ENCODE peak calls at places on chromosomes 16 and 17, in seven cellular contexts. B, V, E, T, H, Y and C are unnamed samples.

GRCh38 chr17:77746901-77747620 is 211.4 kb upstream of the TNRC6C start:
- DNase-seq in V (peak), E (no peak), B (peak), H (no peak), T (no peak), Y (no peak), C (no peak)

GRCh38 chr16:84836234-84836647 is 16.5 kb downstream of the CRISPLD2 start:
- DNase-seq in T (peak), H (peak), B (peak), E (peak), Y (peak), V (peak), C (peak)

GRCh38 chr16:82935781-82936180 is 309.0 kb downstream of the CDH13 start:
- DNase-seq in T (no peak), H (no peak), B (no peak), E (no peak), V (no peak), Y (no peak), C (no peak)

GRCh38 chr17:42288985-42289862 is 926 bp downstream of the STAT5A start:
- DNase-seq in E (peak), T (no peak), Y (peak), H (no peak), B (no peak), V (peak), C (no peak)

GRCh38 chr16:89019511-89019910 is 42.5 kb upstream of the CBFA2T3 start:
- DNase-seq in T (no peak), V (no peak), B (no peak), Y (no peak), E (no peak), H (no peak), C (no peak)

GRCh38 chr16:19810817-19811731 is 73.6 kb downstream of the GPRC5B start:
- DNase-seq in V (no peak), E (no peak), Y (no peak), H (no peak), B (peak), T (peak), C (peak)

GRCh38 chr17:47172698-47173565 is 16.2 kb downstream of the CDC27 start:
- DNase-seq in B (no peak), H (no peak), V (no peak), E (no peak), Y (no peak), T (no peak), C (no peak)

GRCh38 chr17:2017274-2017941 is 7.7 kb downstream of the RTN4RL1 start:
- DNase-seq in B (no peak), V (no peak), T (no peak), Y (no peak), E (no peak), H (no peak), C (no peak)

GRCh38 chr17:6098466-6099180 is 28.4 kb downstream of the WSCD1 start:
- DNase-seq in V (no peak), E (peak), Y (peak), H (no peak), B (no peak), T (no peak), C (no peak)

GRCh38 chr17:72560303-72561247 is 439.8 kb downstream of the SOX9 start:
- DNase-seq in V (peak), B (peak), E (no peak), Y (peak), H (no peak), T (no peak), C (no peak)

GRCh38 chr17:75906143-75906884 is 1.6 kb upstream of the MRPL38 start:
- DNase-seq in T (no peak), Y (no peak), V (no peak), H (no peak), E (no peak), B (no peak), C (no peak)

GRCh38 chr17:34378664-34379101 is 15.7 kb upstream of the CCL1 start:
- DNase-seq in V (no peak), T (no peak), E (peak), B (no peak), Y (no peak), H (no peak), C (no peak)

GRCh38 chr16:30112197-30113030 is 923 bp downstream of the GDPD3 start:
- DNase-seq in B (peak), V (peak), H (no peak), Y (peak), T (no peak), E (peak), C (no peak)

GRCh38 chr16:27721548-27722265 is 171.8 kb downstream of the KATNIP start:
- DNase-seq in T (no peak), V (no peak), Y (no peak), E (peak), H (peak), B (peak), C (no peak)

GRCh38 chr17:28252436-28252835 is 66.6 kb upstream of the TMEM97 start:
- DNase-seq in V (no peak), Y (no peak), H (no peak), B (no peak), T (no peak), E (no peak), C (no peak)

GRCh38 chr16:48232459-48233040 is 11.6 kb upstream of the LONP2 start:
- DNase-seq in Y (no peak), E (no peak), H (no peak), V (no peak), T (no peak), B (no peak), C (no peak)

GRCh38 chr16:89015271-89015859 is 38.4 kb upstream of the CBFA2T3 start:
- DNase-seq in H (no peak), E (no peak), T (no peak), B (no peak), V (no peak), Y (no peak), C (no peak)

GRCh38 chr17:5640726-5641125 is 56.4 kb upstream of the NLRP1 start:
- DNase-seq in V (no peak), B (no peak), Y (no peak), E (no peak), H (no peak), T (peak), C (no peak)

GRCh38 chr16:56279132-56279531 is 87.8 kb downstream of the GNAO1 start:
- DNase-seq in H (no peak), V (no peak), B (peak), E (no peak), Y (no peak), T (no peak), C (no peak)

GRCh38 chr17:28038802-28039600 is 3.5 kb upstream of the NLK start:
- DNase-seq in H (no peak), V (no peak), Y (no peak), T (peak), E (no peak), B (no peak), C (no peak)

GRCh38 chr17:69733171-69734014 is 318.9 kb downstream of the MAP2K6 start:
- DNase-seq in V (no peak), H (no peak), E (peak), T (peak), B (peak), Y (no peak), C (no peak)

GRCh38 chr16:56306690-56307533 is 115.6 kb downstream of the GNAO1 start:
- DNase-seq in E (no peak), Y (no peak), T (no peak), H (no peak), B (no peak), V (no peak), C (no peak)

GRCh38 chr17:57114085-57114673 is 29.1 kb downstream of the AKAP1 start:
- DNase-seq in H (no peak), T (no peak), Y (peak), B (peak), E (peak), V (peak), C (no peak)

GRCh38 chr17:7982666-7983065 is 19.7 kb upstream of the GUCY2D start:
- DNase-seq in B (no peak), E (no peak), Y (no peak), V (no peak), T (no peak), H (no peak), C (no peak)

GRCh38 chr17:14301279-14301760 is 439 bp downstream of the HS3ST3B1 start:
- DNase-seq in T (no peak), E (no peak), H (no peak), V (no peak), B (peak), Y (no peak), C (no peak)
- TF ChIP-seq CTCF in T (no peak), E (no peak), H (peak), V (no peak), B (peak), Y (peak), C (peak)

DNA sequence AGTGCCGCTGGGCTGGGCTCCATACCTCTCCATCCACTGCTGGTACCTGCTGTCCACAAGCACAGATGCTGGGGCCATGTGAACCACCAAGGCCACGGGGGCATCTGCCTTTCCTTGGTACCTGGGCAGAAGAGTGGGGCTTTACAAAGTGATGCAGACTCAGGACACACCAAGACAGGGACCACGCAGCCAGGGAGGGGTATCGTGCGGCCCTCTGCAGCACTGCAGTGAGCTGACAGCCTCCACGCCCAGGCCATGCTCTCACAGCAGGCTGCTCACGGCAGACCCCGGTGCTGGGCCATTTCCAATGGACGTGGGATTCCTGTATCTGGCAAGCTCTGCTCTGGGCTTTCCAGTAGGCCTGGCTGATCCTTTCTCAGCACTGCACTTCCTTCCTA is 14.4 kb downstream of the ELAC2 start:
- DNase-seq in E (no peak), H (no peak), V (no peak), T (no peak), B (no peak), Y (no peak), C (no peak)
- TF ChIP-seq CTCF in E (no peak), H (no peak), V (no peak), T (no peak), B (no peak), Y (no peak), C (peak)

GRCh38 chr17:18087610-18088491 is at the start of gene DRG2:
- DNase-seq in E (peak), Y (peak), B (peak), V (peak), T (peak), H (peak), C (peak)
- TF ChIP-seq CTCF in E (no peak), Y (no peak), B (no peak), V (no peak), T (peak), H (no peak), C (peak)

GRCh38 chr17:879546-879945 is 97.4 kb downstream of the MRM3 start:
- DNase-seq in B (peak), Y (peak), V (peak), E (peak), T (no peak), H (no peak), C (no peak)
- TF ChIP-seq CTCF in B (peak), Y (peak), V (peak), E (peak), T (peak), H (peak), C (peak)

GRCh38 chr16:54677551-54677950 is 253.1 kb upstream of the IRX5 start:
- DNase-seq in E (no peak), H (no peak), Y (no peak), B (no peak), T (no peak), V (no peak), C (no peak)
- TF ChIP-seq CTCF in E (no peak), H (no peak), Y (no peak), B (no peak), T (no peak), V (no peak), C (no peak)

DNA sequence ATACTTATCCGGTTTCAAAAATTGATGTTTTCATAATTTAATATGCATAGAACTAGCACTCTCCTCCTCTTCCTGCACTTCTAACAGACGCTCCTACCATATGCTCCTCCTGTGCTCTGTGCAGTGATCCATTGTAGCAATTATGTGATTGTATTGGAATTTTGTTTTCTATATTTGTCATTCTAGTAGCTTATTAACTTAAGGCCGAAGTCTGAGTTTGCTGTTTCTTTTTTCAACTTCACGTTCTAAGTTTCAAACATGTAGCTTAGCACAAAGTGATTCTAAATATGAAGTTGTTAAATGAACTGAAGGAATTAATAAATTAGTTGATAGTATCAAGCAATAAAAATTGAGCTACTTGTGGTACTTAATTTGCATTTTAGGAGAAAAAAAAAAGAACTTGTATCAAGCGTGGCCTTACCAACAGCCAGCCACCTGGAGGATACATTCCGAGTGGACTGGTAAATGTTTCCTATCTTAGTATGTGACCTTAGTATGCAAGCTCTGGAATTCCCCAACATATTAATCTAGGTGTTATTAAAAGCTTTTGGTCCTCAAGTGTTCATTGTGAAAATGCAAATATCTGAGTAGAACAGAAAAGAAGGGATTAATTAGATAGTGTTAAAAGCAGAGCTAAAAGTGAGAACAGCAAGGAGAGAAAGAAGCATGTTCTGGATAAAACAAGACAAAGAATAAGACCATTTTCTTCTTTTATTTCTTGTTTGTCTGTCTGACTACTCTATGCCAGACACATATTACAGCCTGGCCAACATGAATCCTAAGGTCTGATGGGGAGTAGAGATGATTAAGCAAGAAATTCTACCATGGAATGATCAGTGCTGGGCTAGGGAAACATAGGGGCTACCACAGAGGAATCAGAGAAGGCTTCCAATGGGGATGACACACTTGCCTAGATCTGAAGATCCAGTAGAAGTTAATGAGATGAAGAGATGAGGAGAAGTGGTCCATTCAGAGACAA is 290.4 kb upstream of the MON1B start:
- DNase-seq in E (no peak), V (no peak), Y (no peak), T (no peak), B (peak), H (no peak), C (no peak)
- TF ChIP-seq CTCF in E (no peak), V (no peak), Y (no peak), T (no peak), B (no peak), H (no peak), C (no peak)

GRCh38 chr17:49123061-49123460 is 9.5 kb upstream of the B4GALNT2 start:
- DNase-seq in V (no peak), B (no peak), H (no peak), Y (no peak), T (no peak), E (no peak), C (no peak)
- TF ChIP-seq CTCF in V (no peak), B (no peak), H (no peak), Y (no peak), T (no peak), E (no peak), C (no peak)

DNA sequence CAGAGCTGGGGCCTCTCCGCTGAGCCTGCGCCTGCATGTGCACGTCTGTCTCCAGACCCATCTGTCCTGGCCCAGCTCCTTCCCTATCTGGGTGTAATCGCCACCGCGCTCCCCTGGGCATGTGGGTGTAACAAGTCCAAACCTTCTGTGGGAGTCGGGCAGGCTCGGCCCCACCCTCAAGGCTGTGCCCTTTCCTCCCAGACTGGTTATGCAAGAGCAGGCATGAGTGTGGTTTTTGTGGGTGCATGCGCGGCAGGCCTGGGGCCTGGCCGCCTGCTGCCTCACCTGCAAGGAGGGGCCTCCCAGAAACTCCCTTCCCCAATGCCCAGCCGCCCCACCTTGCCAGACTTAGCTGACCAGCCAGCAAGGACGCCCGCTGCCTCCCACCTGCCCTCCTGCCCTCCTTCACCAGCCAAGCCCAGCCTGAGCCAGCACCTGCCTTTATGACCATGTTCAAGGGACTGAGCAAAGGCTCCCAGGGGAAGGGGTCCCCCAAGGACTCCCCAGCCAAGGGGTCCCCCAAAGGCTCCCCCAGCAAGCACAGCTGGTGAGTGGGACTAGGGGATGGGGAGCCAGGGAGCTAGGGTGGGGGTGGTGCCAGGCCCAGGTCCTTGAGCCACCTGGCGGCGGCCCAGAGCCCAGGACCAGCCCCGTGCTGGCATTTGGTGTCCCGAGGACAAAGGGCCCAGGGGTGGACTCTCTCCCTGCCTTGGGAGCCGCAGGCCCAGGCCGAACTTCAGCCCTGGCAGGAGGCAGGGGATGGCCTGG is at the start of gene EVPLL:
- DNase-seq in B (no peak), E (no peak), T (no peak), V (no peak), Y (peak), H (no peak), C (no peak)
- TF ChIP-seq CTCF in B (no peak), E (no peak), T (no peak), V (no peak), Y (no peak), H (no peak), C (no peak)